ENCODE peak calls at places on chromosomes 4 and X, in seven cellular contexts. One of them, this sample, is unnamed.

GRCh38 chr4:150217192-150217591 is 138.9 kb downstream of the DCLK2 start:
- DNase-seq in colonic mucosa: no peak
- DNase-seq in K562: peak; percentile 18
- DNase-seq in kidney epithelial cell: peak; percentile 52
- DNase-seq in HFFc6: peak; percentile 78
- DNase-seq in upper lobe of right lung: no peak
- DNase-seq in H9: no peak
- DNase-seq in this sample: no peak

GRCh38 chr4:150318527-150318926 is 240.3 kb downstream of the DCLK2 start:
- DNase-seq in H9: no peak
- DNase-seq in kidney epithelial cell: no peak
- DNase-seq in colonic mucosa: no peak
- DNase-seq in K562: peak; percentile 33
- DNase-seq in upper lobe of right lung: no peak
- DNase-seq in HFFc6: no peak
- DNase-seq in this sample: no peak

GRCh38 chr4:87309625-87310024 is 13.1 kb downstream of the HSD17B13 start:
- DNase-seq in kidney epithelial cell: no peak
- DNase-seq in H9: no peak
- DNase-seq in HFFc6: no peak
- DNase-seq in colonic mucosa: no peak
- DNase-seq in upper lobe of right lung: no peak
- DNase-seq in K562: no peak
- DNase-seq in this sample: no peak

GRCh38 chrX:97367149-97367548 is 483.4 kb downstream of the RPA4 start:
- DNase-seq in K562: no peak
- DNase-seq in kidney epithelial cell: no peak
- DNase-seq in upper lobe of right lung: no peak
- DNase-seq in HFFc6: peak; percentile 0
- DNase-seq in colonic mucosa: no peak
- DNase-seq in H9: no peak
- DNase-seq in this sample: no peak

GRCh38 chr4:10687526-10687925 is 3.0 kb upstream of the CLNK start:
- DNase-seq in kidney epithelial cell: no peak
- DNase-seq in K562: no peak
- DNase-seq in H9: peak; percentile 39
- DNase-seq in HFFc6: no peak
- DNase-seq in upper lobe of right lung: no peak
- DNase-seq in colonic mucosa: no peak
- DNase-seq in this sample: no peak

GRCh38 chr4:139207873-139208403 is 30.9 kb upstream of the ELF2 start:
- DNase-seq in K562: no peak
- DNase-seq in kidney epithelial cell: no peak
- DNase-seq in colonic mucosa: no peak
- DNase-seq in upper lobe of right lung: no peak
- DNase-seq in HFFc6: no peak
- DNase-seq in H9: no peak
- DNase-seq in this sample: no peak

GRCh38 chr4:18039113-18039512 is 17.6 kb upstream of the LCORL start:
- DNase-seq in HFFc6: no peak
- DNase-seq in kidney epithelial cell: no peak
- DNase-seq in H9: no peak
- DNase-seq in colonic mucosa: no peak
- DNase-seq in upper lobe of right lung: no peak
- DNase-seq in K562: no peak
- DNase-seq in this sample: no peak

GRCh38 chr4:184265566-184266351 is 48.1 kb upstream of the ENPP6 start:
- DNase-seq in upper lobe of right lung: no peak
- DNase-seq in H9: no peak
- DNase-seq in colonic mucosa: no peak
- DNase-seq in kidney epithelial cell: no peak
- DNase-seq in K562: peak; percentile 64
- DNase-seq in HFFc6: peak; percentile 19
- DNase-seq in this sample: no peak

GRCh38 chr4:4327652-4328121 is 37.6 kb downstream of the ZBTB49 start:
- DNase-seq in HFFc6: no peak
- DNase-seq in kidney epithelial cell: no peak
- DNase-seq in H9: peak; percentile 93
- DNase-seq in colonic mucosa: no peak
- DNase-seq in K562: peak; percentile 85
- DNase-seq in upper lobe of right lung: peak; percentile 66
- DNase-seq in this sample: peak; percentile 43

GRCh38 chrX:56788717-56789122 is 59.7 kb downstream of the NBDY start:
- DNase-seq in kidney epithelial cell: no peak
- DNase-seq in upper lobe of right lung: no peak
- DNase-seq in K562: peak; percentile 29
- DNase-seq in H9: no peak
- DNase-seq in colonic mucosa: no peak
- DNase-seq in HFFc6: peak; percentile 5
- DNase-seq in this sample: no peak

GRCh38 chr4:69689530-69690111 is 36.6 kb upstream of the UGT2A1 start:
- DNase-seq in colonic mucosa: no peak
- DNase-seq in H9: no peak
- DNase-seq in HFFc6: peak; percentile 21
- DNase-seq in kidney epithelial cell: no peak
- DNase-seq in upper lobe of right lung: no peak
- DNase-seq in K562: peak; percentile 9
- DNase-seq in this sample: no peak

GRCh38 chr4:85555210-85555609 is 80.3 kb downstream of the ARHGAP24 start:
- DNase-seq in kidney epithelial cell: no peak
- DNase-seq in HFFc6: no peak
- DNase-seq in K562: no peak
- DNase-seq in upper lobe of right lung: no peak
- DNase-seq in colonic mucosa: no peak
- DNase-seq in H9: no peak
- DNase-seq in this sample: no peak

GRCh38 chr4:14897217-14897616 is 105.1 kb upstream of the CPEB2 start:
- DNase-seq in H9: no peak
- DNase-seq in kidney epithelial cell: no peak
- DNase-seq in colonic mucosa: no peak
- DNase-seq in K562: no peak
- DNase-seq in HFFc6: no peak
- DNase-seq in upper lobe of right lung: no peak
- DNase-seq in this sample: no peak

GRCh38 chr4:14834382-14834781 is 167.9 kb upstream of the CPEB2 start:
- DNase-seq in kidney epithelial cell: no peak
- DNase-seq in K562: no peak
- DNase-seq in HFFc6: no peak
- DNase-seq in H9: no peak
- DNase-seq in upper lobe of right lung: no peak
- DNase-seq in colonic mucosa: no peak
- DNase-seq in this sample: no peak

GRCh38 chrX:107678957-107679740 is 50.8 kb downstream of the PRPS1 start:
- DNase-seq in K562: peak; percentile 62
- DNase-seq in upper lobe of right lung: peak; percentile 76
- DNase-seq in HFFc6: peak; percentile 11
- DNase-seq in H9: peak; percentile 39
- DNase-seq in colonic mucosa: peak; percentile 65
- DNase-seq in kidney epithelial cell: no peak
- DNase-seq in this sample: no peak

GRCh38 chr4:40454816-40455215 is 119.7 kb downstream of the CHRNA9 start:
- DNase-seq in K562: no peak
- DNase-seq in upper lobe of right lung: no peak
- DNase-seq in kidney epithelial cell: no peak
- DNase-seq in colonic mucosa: no peak
- DNase-seq in H9: no peak
- DNase-seq in HFFc6: no peak
- DNase-seq in this sample: no peak

GRCh38 chrX:107714196-107714811 is 61.3 kb downstream of the TSC22D3 start:
- DNase-seq in upper lobe of right lung: no peak
- DNase-seq in H9: no peak
- DNase-seq in colonic mucosa: no peak
- DNase-seq in HFFc6: no peak
- DNase-seq in K562: no peak
- DNase-seq in kidney epithelial cell: no peak
- DNase-seq in this sample: no peak

GRCh38 chrX:20431486-20431885 is 164.8 kb upstream of the RPS6KA3 start:
- DNase-seq in colonic mucosa: no peak
- DNase-seq in H9: no peak
- DNase-seq in upper lobe of right lung: no peak
- DNase-seq in HFFc6: no peak
- DNase-seq in K562: no peak
- DNase-seq in kidney epithelial cell: no peak
- DNase-seq in this sample: no peak

GRCh38 chrX:68487254-68487653 is 11.6 kb upstream of the YIPF6 start:
- DNase-seq in colonic mucosa: no peak
- DNase-seq in kidney epithelial cell: no peak
- DNase-seq in HFFc6: no peak
- DNase-seq in K562: no peak
- DNase-seq in H9: no peak
- DNase-seq in upper lobe of right lung: no peak
- DNase-seq in this sample: no peak

GRCh38 chr4:146051724-146052396 is 113.2 kb upstream of the ZNF827 start:
- DNase-seq in upper lobe of right lung: no peak
- DNase-seq in colonic mucosa: no peak
- DNase-seq in K562: no peak
- DNase-seq in H9: no peak
- DNase-seq in kidney epithelial cell: no peak
- DNase-seq in HFFc6: peak; percentile 66
- DNase-seq in this sample: no peak

GRCh38 chrX:119181491-119181890 is 53.9 kb upstream of the KIAA1210 start:
- DNase-seq in kidney epithelial cell: no peak
- DNase-seq in H9: peak; percentile 63
- DNase-seq in upper lobe of right lung: no peak
- DNase-seq in HFFc6: no peak
- DNase-seq in K562: no peak
- DNase-seq in colonic mucosa: peak; percentile 24
- DNase-seq in this sample: no peak

GRCh38 chrX:48848847-48849246 is 13.4 kb upstream of the PCSK1N start:
- DNase-seq in HFFc6: no peak
- DNase-seq in H9: no peak
- DNase-seq in colonic mucosa: no peak
- DNase-seq in upper lobe of right lung: no peak
- DNase-seq in K562: no peak
- DNase-seq in kidney epithelial cell: no peak
- DNase-seq in this sample: no peak

DNA sequence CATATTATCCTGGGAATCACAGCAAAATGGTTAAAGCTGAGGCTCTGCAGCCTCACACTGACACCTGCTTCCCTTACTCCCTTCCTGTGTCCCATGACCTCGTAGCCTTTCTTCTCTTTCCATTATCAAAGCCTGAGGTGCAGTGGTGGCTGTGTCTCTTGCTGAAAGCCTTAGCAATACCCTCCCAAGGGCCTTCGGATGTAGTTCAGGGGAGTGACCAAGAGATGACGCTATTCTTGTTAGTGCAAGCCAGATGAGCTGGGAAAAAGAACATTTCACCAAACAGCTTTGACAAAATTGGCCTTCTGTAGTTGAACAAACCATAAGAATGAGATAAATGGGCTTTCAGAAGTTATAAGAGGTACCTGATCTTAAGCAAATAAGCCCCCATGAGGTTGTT is 31.6 kb downstream of the SMIM10L2A start:
- DNase-seq in K562: no peak
- DNase-seq in HFFc6: no peak
- DNase-seq in H9: peak; percentile 67
- DNase-seq in upper lobe of right lung: no peak
- DNase-seq in kidney epithelial cell: no peak
- DNase-seq in colonic mucosa: no peak
- DNase-seq in this sample: no peak
- TF ChIP-seq CTCF in K562: peak; percentile 24
- TF ChIP-seq CTCF in HFFc6: no peak
- TF ChIP-seq CTCF in H9: peak; percentile 51
- TF ChIP-seq CTCF in upper lobe of right lung: no peak
- TF ChIP-seq CTCF in kidney epithelial cell: no peak
- TF ChIP-seq CTCF in colonic mucosa: no peak
- TF ChIP-seq CTCF in this sample: no peak

DNA sequence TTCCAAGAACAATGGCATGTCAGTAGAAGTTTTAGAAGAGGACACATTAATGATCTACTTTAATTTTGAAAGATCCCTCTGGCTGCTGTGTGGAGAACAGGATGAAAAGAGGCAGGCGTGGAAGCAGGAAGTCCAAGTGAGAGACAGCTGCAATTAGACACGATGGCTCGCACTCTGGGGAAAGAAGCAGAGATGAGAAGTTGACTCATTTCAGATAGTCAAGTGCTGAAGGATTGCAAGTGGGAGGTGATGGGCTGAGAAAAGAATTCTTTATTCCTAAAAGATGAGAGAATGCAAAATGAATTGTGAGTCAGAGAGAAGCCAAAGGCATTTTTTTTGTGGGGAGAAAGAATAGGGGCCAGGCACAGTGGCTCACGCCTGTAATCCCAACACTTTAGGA is 16.5 kb downstream of the RXFP1 start:
- DNase-seq in HFFc6: peak; percentile 37
- DNase-seq in K562: no peak
- DNase-seq in upper lobe of right lung: no peak
- DNase-seq in H9: no peak
- DNase-seq in colonic mucosa: no peak
- DNase-seq in kidney epithelial cell: no peak
- DNase-seq in this sample: no peak
- TF ChIP-seq CTCF in HFFc6: no peak
- TF ChIP-seq CTCF in K562: no peak
- TF ChIP-seq CTCF in upper lobe of right lung: no peak
- TF ChIP-seq CTCF in H9: no peak
- TF ChIP-seq CTCF in colonic mucosa: no peak
- TF ChIP-seq CTCF in kidney epithelial cell: no peak
- TF ChIP-seq CTCF in this sample: no peak

GRCh38 chr4:175252642-175253041 is 334.5 kb downstream of the ADAM29 start:
- DNase-seq in upper lobe of right lung: no peak
- DNase-seq in colonic mucosa: no peak
- DNase-seq in HFFc6: no peak
- DNase-seq in kidney epithelial cell: no peak
- DNase-seq in H9: peak; percentile 33
- DNase-seq in K562: no peak
- DNase-seq in this sample: no peak

DNA sequence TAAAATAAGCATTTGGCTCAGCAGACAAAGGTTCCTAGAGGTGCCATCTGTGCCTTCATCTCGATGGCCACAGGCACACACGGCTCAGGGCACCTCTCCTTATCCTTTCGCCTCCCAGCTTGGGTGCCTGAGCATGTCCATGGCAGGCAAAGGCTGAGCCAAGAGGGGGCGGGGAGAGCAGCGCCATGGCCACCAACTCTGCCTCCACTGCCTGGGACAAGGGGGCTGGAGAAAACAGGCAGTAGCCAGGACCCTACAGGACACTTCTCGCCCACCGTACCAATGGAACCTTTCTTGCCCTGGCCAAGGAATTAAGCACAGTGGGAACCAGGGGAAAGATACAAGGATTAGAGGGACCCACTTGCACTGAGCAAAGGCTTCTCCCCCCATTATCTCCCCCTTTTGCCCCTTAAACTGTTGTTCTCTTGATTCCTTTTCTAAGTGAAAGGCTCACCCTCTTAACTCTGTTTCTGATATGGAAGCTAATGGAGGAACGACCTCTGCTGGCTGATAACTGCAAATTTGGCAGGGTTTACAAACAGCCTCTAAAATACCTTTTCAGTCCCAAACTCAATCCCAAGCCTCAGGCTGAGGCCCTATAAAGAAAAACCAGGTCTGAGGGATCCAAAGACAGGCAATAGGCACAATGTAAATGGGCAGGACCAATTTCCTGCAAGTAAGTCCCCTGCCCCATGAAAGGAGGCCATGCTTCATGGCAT is 335.2 kb downstream of the ADAM29 start:
- DNase-seq in HFFc6: no peak
- DNase-seq in K562: no peak
- DNase-seq in colonic mucosa: no peak
- DNase-seq in H9: peak; percentile 31
- DNase-seq in kidney epithelial cell: no peak
- DNase-seq in upper lobe of right lung: no peak
- DNase-seq in this sample: no peak
- TF ChIP-seq CTCF in HFFc6: peak; percentile 65
- TF ChIP-seq CTCF in K562: no peak
- TF ChIP-seq CTCF in colonic mucosa: no peak
- TF ChIP-seq CTCF in H9: peak; percentile 61
- TF ChIP-seq CTCF in kidney epithelial cell: peak; percentile 3
- TF ChIP-seq CTCF in upper lobe of right lung: peak; percentile 11
- TF ChIP-seq CTCF in this sample: no peak

GRCh38 chr4:109729563-109730293 is at the start of gene PLA2G12A:
- DNase-seq in colonic mucosa: peak; percentile 84
- DNase-seq in kidney epithelial cell: no peak
- DNase-seq in upper lobe of right lung: peak; percentile 95
- DNase-seq in K562: peak; percentile 80
- DNase-seq in HFFc6: no peak
- DNase-seq in H9: peak; percentile 92
- DNase-seq in this sample: peak; percentile 74
- TF ChIP-seq CTCF in colonic mucosa: no peak
- TF ChIP-seq CTCF in kidney epithelial cell: no peak
- TF ChIP-seq CTCF in upper lobe of right lung: no peak
- TF ChIP-seq CTCF in K562: no peak
- TF ChIP-seq CTCF in HFFc6: no peak
- TF ChIP-seq CTCF in H9: no peak
- TF ChIP-seq CTCF in this sample: no peak